ENCODE peak calls at places on chromosome 17, in four cellular contexts. F, L, G and U are unnamed samples.
A peak's percentile ranks its signal among the peaks of the same experiment; 100 is the strongest.

GRCh38 chr17:78357177-78357586 is 2.7 kb downstream of the SOCS3 start:
- DNase-seq in F (peak; percentile 72), L (no peak), G (no peak), U (no peak)

GRCh38 chr17:82217530-82218204 is 5.0 kb upstream of the CCDC57 start:
- DNase-seq in F (peak; percentile 46), L (peak; percentile 71), G (no peak), U (no peak)

GRCh38 chr17:47604268-47604927 is 45.3 kb upstream of the KPNB1 start:
- DNase-seq in F (peak; percentile 37), L (no peak), G (no peak), U (no peak)

GRCh38 chr17:75412455-75413317 is 7.2 kb upstream of the GRB2 start:
- DNase-seq in F (peak; percentile 81), L (peak; percentile 75), G (peak; percentile 38), U (peak; percentile 49)

GRCh38 chr17:45143767-45144198 is 4.5 kb upstream of the HEXIM1 start:
- DNase-seq in F (peak; percentile 17), L (peak; percentile 53), G (peak; percentile 89), U (no peak)

GRCh38 chr17:78383725-78384471 is 5.4 kb downstream of the PGS1 start:
- DNase-seq in F (no peak), L (no peak), G (peak; percentile 80), U (no peak)

GRCh38 chr17:32265896-32266388 is 310 bp downstream of the RHBDL3 start:
- DNase-seq in F (no peak), L (no peak), G (no peak), U (no peak)

GRCh38 chr17:6455321-6455705 is 11.1 kb downstream of the PIMREG start:
- DNase-seq in F (peak; percentile 74), L (no peak), G (no peak), U (peak; percentile 60)

GRCh38 chr17:2337811-2338657 is 733 bp downstream of the SGSM2 start:
- DNase-seq in F (peak; percentile 94), L (peak; percentile 65), G (peak; percentile 68), U (peak; percentile 64)

GRCh38 chr17:34999456-34999855 is 19.1 kb downstream of the LIG3 start:
- DNase-seq in F (no peak), L (no peak), G (no peak), U (no peak)

GRCh38 chr17:49390548-49391324 is 23.9 kb downstream of the PHB1 start:
- DNase-seq in F (no peak), L (peak; percentile 74), G (peak; percentile 28), U (no peak)

GRCh38 chr17:57999496-58000017 is 7.5 kb downstream of the SRSF1 start:
- DNase-seq in F (peak; percentile 54), L (peak; percentile 43), G (peak; percentile 42), U (no peak)

GRCh38 chr17:30000755-30001257 is 59.4 kb downstream of the EFCAB5 start:
- DNase-seq in F (no peak), L (no peak), G (no peak), U (no peak)

GRCh38 chr17:42521036-42521435 is 15.0 kb upstream of the NAGLU start:
- DNase-seq in F (no peak), L (no peak), G (no peak), U (no peak)

GRCh38 chr17:77234695-77235094 is 93.9 kb downstream of the SEC14L1 start:
- DNase-seq in F (no peak), L (no peak), G (no peak), U (no peak)

GRCh38 chr17:75785016-75785769 is 587 bp downstream of the UNK start:
- DNase-seq in F (peak; percentile 94), L (peak; percentile 89), G (peak; percentile 85), U (no peak)

GRCh38 chr17:35299108-35299507 is 56.2 kb downstream of the SLFN5 start:
- DNase-seq in F (no peak), L (no peak), G (peak; percentile 87), U (no peak)

GRCh38 chr17:73200476-73200875 is 7.6 kb downstream of the COG1 start:
- DNase-seq in F (no peak), L (no peak), G (no peak), U (no peak)

GRCh38 chr17:74288785-74289184 is 14.8 kb downstream of the DNAI2 start:
- DNase-seq in F (no peak), L (no peak), G (no peak), U (no peak)

GRCh38 chr17:17472333-17472920 is 4.4 kb upstream of the MED9 start:
- DNase-seq in F (no peak), L (no peak), G (no peak), U (no peak)

GRCh38 chr17:83203073-83203471 is 123.7 kb downstream of the METRNL start:
- DNase-seq in F (no peak), L (no peak), G (peak; percentile 4), U (no peak)

GRCh38 chr17:43410557-43411368 is 12.0 kb downstream of the ARL4D start:
- DNase-seq in F (no peak), L (no peak), G (no peak), U (no peak)

GRCh38 chr17:4501295-4501949 is 2.7 kb downstream of the SPNS2 start:
- DNase-seq in F (no peak), L (no peak), G (no peak), U (no peak)

GRCh38 chr17:65131244-65131643 is 5.9 kb upstream of the RGS9 start:
- DNase-seq in F (no peak), L (no peak), G (no peak), U (no peak)

GRCh38 chr17:74135391-74136167 is 67.9 kb upstream of the RPL38 start:
- DNase-seq in F (no peak), L (no peak), G (no peak), U (no peak)

GRCh38 chr17:20200016-20200788 is 191.0 kb downstream of the SPECC1 start:
- DNase-seq in F (no peak), L (no peak), G (no peak), U (no peak)

GRCh38 chr17:36850794-36851193 is 86.5 kb upstream of the LHX1 start:
- DNase-seq in F (no peak), L (peak; percentile 39), G (no peak), U (no peak)

GRCh38 chr17:39607851-39608130 is at the start of gene NEUROD2:
- DNase-seq in F (no peak), L (no peak), G (no peak), U (no peak)

GRCh38 chr17:44269118-44269794 is 1.3 kb upstream of the SLC4A1 start:
- DNase-seq in F (peak; percentile 47), L (peak; percentile 56), G (no peak), U (no peak)

GRCh38 chr17:44069974-44070454 is 521 bp upstream of the G6PC3 start:
- DNase-seq in F (no peak), L (peak; percentile 68), G (no peak), U (no peak)

GRCh38 chr17:54372071-54372720 is 528.5 kb upstream of the TOM1L1 start:
- DNase-seq in F (no peak), L (no peak), G (no peak), U (no peak)

GRCh38 chr17:50545306-50545705 is 1.7 kb upstream of the SPATA20 start:
- DNase-seq in F (no peak), L (no peak), G (no peak), U (no peak)

GRCh38 chr17:50540485-50541401 is 6.2 kb upstream of the SPATA20 start:
- DNase-seq in F (no peak), L (no peak), G (no peak), U (no peak)

GRCh38 chr17:50541916-50542688 is 4.9 kb upstream of the SPATA20 start:
- DNase-seq in F (peak; percentile 100), L (peak; percentile 99), G (peak; percentile 89), U (peak; percentile 99)

GRCh38 chr17:50541402-50541915 is 5.5 kb upstream of the SPATA20 start:
- DNase-seq in F (peak; percentile 48), L (no peak), G (no peak), U (no peak)

DNA sequence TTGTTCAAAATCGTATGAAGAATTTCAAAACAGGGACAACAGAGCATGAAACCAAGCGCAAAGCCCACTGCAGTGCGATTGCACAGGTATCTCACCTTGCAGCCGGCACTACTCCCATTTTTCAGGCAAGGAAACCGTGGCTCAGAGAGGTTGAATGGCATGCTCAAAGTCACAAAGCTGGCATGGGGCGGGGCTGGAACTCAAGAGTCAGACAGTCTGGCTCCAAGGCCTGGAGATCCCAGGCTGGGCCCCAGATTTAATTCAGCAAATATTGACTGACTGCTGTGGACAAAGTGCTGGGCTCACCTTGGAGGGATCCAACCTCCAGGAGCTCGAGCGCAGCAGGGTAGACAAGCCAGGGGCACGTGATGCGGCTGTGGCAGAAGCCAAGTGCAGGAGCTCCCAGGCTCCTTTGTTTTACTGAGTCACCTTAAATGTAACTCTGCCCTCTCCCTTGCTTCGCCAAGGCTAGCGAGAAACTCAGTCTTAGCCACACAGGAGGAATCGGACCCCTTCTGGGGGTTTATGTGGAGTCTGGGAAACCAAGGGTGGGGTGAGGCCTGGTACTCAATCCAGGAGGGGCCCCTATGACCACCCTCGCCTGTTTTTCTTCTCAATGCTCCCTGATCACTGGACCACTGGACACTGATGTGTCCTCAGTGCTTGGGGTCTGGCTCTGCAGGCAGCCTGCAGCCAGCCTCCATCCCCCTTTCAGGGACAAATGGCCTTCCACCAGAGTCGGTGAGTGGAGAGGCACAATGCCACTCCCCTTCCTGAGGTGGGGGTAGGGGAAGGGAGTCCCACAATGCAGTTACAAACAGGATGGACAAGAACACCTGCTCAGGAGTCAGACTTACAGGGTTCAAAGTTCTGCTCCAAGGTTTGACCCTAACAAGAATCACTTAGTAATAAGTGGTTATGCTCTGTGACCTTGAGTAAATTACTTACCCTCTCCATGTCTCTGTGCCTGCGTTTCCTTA is 3.9 kb upstream of the SPATA20 start:
- DNase-seq in F (no peak), L (no peak), G (peak; percentile 89), U (no peak)
- TF ChIP-seq POLR2AphosphoS5 in F (no peak), L (no peak), G (peak; percentile 72), U (no peak)

GRCh38 chr17:28760987-28761562 is 17.3 kb downstream of the TRAF4 start:
- DNase-seq in F (no peak), L (no peak), G (peak; percentile 86), U (no peak)
- TF ChIP-seq POLR2AphosphoS5 in F (no peak), L (no peak), G (peak; percentile 69), U (no peak)

DNA sequence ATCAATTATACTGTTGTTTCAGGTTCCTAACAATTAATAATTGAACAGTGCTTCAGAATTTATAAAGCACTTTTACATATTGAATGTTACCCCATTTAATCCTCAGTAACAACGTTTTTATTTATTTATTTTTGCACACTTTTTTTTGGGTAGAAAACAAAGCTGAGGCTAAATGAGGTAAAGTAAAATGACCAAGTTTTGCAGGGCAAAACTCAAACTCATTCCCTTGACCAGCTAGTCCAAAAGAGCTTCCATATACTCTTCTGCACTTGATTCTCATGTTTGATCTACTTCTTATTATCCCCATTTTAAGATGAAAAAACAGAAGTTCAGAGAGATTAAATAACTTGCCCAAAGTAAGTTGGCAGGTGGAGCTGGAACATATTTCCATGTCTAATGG is 81.1 kb upstream of the NACA2 start:
- DNase-seq in F (no peak), L (no peak), G (no peak), U (no peak)
- TF ChIP-seq POLR2AphosphoS5 in F (no peak), L (no peak), G (no peak), U (no peak)

DNA sequence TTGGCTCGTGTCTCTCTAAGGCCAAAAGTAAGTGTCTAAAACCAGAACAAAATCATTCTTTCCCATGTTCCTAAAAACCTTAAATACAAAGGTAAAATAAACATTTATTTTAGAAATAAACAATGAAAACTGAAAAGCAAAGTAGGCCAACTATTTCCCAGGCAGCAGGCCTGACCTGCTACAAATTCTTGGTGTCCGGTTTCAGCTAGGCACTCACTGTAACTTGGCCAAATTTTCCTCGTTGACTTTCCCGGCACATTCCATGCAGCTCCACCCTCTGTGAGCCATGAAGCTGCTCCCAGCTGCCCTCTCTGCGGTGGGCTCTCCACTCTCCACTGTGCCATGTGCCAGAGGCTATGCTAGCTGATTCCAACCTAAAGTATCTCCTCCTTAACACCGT is 4.1 kb downstream of the CDRT4 start:
- DNase-seq in F (no peak), L (no peak), G (no peak), U (no peak)
- TF ChIP-seq POLR2AphosphoS5 in F (no peak), L (no peak), G (no peak), U (no peak)

GRCh38 chr17:33433581-33433980 is 140.5 kb upstream of the ASIC2 start:
- DNase-seq in F (no peak), L (no peak), G (no peak), U (no peak)
- TF ChIP-seq POLR2AphosphoS5 in F (no peak), L (no peak), G (no peak), U (no peak)